ENCODE peak calls at places on chromosomes 16 and 17, in four cellular contexts. One of them, this sample, is unnamed.

GRCh38 chr17:78272181-78272913 is 40.9 kb downstream of the TMEM235 start:
- DNase-seq in upper lobe of left lung: no peak
- DNase-seq in lower leg skin: peak
- DNase-seq in progenitor cell of endocrine pancreas: no peak
- DNase-seq in this sample: no peak

GRCh38 chr16:12320298-12320706 is 343.8 kb downstream of the SNX29 start:
- DNase-seq in lower leg skin: no peak
- DNase-seq in upper lobe of left lung: no peak
- DNase-seq in progenitor cell of endocrine pancreas: no peak
- DNase-seq in this sample: no peak

GRCh38 chr17:45087978-45088377 is 26.9 kb downstream of the NMT1 start:
- DNase-seq in progenitor cell of endocrine pancreas: no peak
- DNase-seq in upper lobe of left lung: no peak
- DNase-seq in lower leg skin: no peak
- DNase-seq in this sample: no peak

GRCh38 chr17:14207791-14208190 is 28.9 kb downstream of the CDRT15 start:
- DNase-seq in upper lobe of left lung: no peak
- DNase-seq in progenitor cell of endocrine pancreas: no peak
- DNase-seq in lower leg skin: no peak
- DNase-seq in this sample: no peak

GRCh38 chr17:27939489-27940465 is 46.6 kb upstream of the LYRM9 start:
- DNase-seq in progenitor cell of endocrine pancreas: no peak
- DNase-seq in lower leg skin: no peak
- DNase-seq in upper lobe of left lung: no peak
- DNase-seq in this sample: no peak

GRCh38 chr17:17516315-17516930 is 20.2 kb upstream of the RASD1 start:
- DNase-seq in progenitor cell of endocrine pancreas: no peak
- DNase-seq in upper lobe of left lung: no peak
- DNase-seq in lower leg skin: no peak
- DNase-seq in this sample: no peak

GRCh38 chr17:7220593-7221280 is 999 bp downstream of the ACADVL start:
- DNase-seq in upper lobe of left lung: no peak
- DNase-seq in lower leg skin: no peak
- DNase-seq in progenitor cell of endocrine pancreas: no peak
- DNase-seq in this sample: peak

GRCh38 chr16:85615014-85615851 is 2.1 kb downstream of the GSE1 start:
- DNase-seq in progenitor cell of endocrine pancreas: peak
- DNase-seq in upper lobe of left lung: peak
- DNase-seq in lower leg skin: peak
- DNase-seq in this sample: peak

GRCh38 chr17:77419095-77419494 is 278.3 kb downstream of the SEC14L1 start:
- DNase-seq in progenitor cell of endocrine pancreas: no peak
- DNase-seq in upper lobe of left lung: peak
- DNase-seq in lower leg skin: no peak
- DNase-seq in this sample: no peak

GRCh38 chr17:65109990-65110680 is 27.0 kb upstream of the RGS9 start:
- DNase-seq in progenitor cell of endocrine pancreas: no peak
- DNase-seq in upper lobe of left lung: no peak
- DNase-seq in lower leg skin: no peak
- DNase-seq in this sample: no peak

GRCh38 chr16:46736695-46737094 is 11.4 kb downstream of the MYLK3 start:
- DNase-seq in lower leg skin: no peak
- DNase-seq in progenitor cell of endocrine pancreas: no peak
- DNase-seq in upper lobe of left lung: no peak
- DNase-seq in this sample: no peak

GRCh38 chr17:81115749-81116464 is 49.4 kb upstream of the PVALEF start:
- DNase-seq in lower leg skin: no peak
- DNase-seq in upper lobe of left lung: no peak
- DNase-seq in progenitor cell of endocrine pancreas: no peak
- DNase-seq in this sample: no peak

GRCh38 chr16:92431-93339 is 14.7 kb downstream of the MPG start:
- DNase-seq in lower leg skin: peak
- DNase-seq in progenitor cell of endocrine pancreas: no peak
- DNase-seq in upper lobe of left lung: peak
- DNase-seq in this sample: no peak

DNA sequence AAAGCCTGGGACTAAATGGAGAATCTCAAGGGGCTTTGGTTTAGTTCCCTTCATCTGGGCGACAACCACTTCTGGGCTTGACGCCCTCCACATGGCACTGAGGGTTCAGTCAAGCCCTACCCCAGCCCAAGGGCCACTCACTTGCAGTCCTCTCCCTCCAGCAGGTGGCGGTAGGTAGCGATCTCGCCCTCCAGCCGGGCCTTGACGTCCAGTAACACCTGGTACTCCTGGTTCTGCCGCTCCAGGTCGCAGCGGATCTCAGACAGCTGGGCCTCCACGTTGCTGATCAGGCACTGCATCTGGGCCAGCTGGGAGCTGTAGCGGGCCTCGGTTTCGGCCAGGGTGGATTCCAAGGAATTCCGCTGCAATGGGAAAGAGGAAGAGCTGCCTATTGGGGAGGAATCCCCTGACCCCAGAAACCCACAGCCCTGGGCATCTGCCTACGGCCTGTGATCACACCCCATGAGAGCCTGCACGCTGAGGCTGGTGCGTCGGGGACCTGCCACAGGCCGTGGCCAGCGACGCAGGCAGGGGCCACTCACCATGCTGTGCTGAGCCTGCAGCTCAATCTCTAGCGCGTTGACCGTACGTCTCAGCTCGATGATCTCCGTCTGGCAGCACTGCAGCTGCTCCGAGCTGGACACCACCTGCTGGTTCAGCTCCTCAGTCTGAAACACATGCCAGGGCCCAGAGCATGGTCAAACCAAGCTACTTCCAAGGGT is 2.7 kb downstream of the KRT36 start:
- DNase-seq in lower leg skin: no peak
- DNase-seq in progenitor cell of endocrine pancreas: no peak
- DNase-seq in upper lobe of left lung: peak
- DNase-seq in this sample: no peak
- TF ChIP-seq CTCF in lower leg skin: no peak
- TF ChIP-seq CTCF in progenitor cell of endocrine pancreas: peak
- TF ChIP-seq CTCF in upper lobe of left lung: peak
- TF ChIP-seq CTCF in this sample: no peak

GRCh38 chr17:8574687-8575086 is 55.8 kb downstream of the MYH10 start:
- DNase-seq in progenitor cell of endocrine pancreas: no peak
- DNase-seq in lower leg skin: no peak
- DNase-seq in upper lobe of left lung: no peak
- DNase-seq in this sample: no peak
- TF ChIP-seq CTCF in progenitor cell of endocrine pancreas: peak
- TF ChIP-seq CTCF in lower leg skin: no peak
- TF ChIP-seq CTCF in upper lobe of left lung: no peak
- TF ChIP-seq CTCF in this sample: no peak

GRCh38 chr17:31092475-31093064 is 2.2 kb upstream of the NF1 start:
- DNase-seq in lower leg skin: no peak
- DNase-seq in upper lobe of left lung: no peak
- DNase-seq in progenitor cell of endocrine pancreas: no peak
- DNase-seq in this sample: no peak
- TF ChIP-seq CTCF in lower leg skin: no peak
- TF ChIP-seq CTCF in upper lobe of left lung: no peak
- TF ChIP-seq CTCF in progenitor cell of endocrine pancreas: no peak
- TF ChIP-seq CTCF in this sample: no peak

DNA sequence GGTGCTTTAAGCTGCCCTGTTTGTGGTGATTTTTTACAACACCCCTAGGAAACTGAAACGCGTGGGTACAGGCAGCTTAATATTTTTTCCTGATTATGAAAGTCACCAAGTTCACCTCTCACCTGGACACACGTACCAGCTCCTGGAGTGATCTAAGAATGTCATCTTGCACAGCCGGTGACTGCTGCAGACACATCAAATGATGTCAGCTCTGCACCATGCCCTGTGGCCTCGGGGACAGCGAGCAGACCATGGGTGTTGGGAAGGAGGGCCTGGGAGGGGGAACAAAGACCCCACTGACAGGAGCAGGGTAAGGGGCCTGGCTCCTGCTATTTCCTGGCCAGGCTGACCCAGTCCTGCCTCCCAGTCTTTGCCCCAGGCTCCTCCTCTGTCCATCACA is 272.7 kb downstream of the PARN start:
- DNase-seq in lower leg skin: no peak
- DNase-seq in progenitor cell of endocrine pancreas: no peak
- DNase-seq in upper lobe of left lung: peak
- DNase-seq in this sample: no peak
- TF ChIP-seq CTCF in lower leg skin: no peak
- TF ChIP-seq CTCF in progenitor cell of endocrine pancreas: no peak
- TF ChIP-seq CTCF in upper lobe of left lung: no peak
- TF ChIP-seq CTCF in this sample: no peak

GRCh38 chr16:55499281-55499680 is 9.6 kb upstream of the LPCAT2 start:
- DNase-seq in upper lobe of left lung: no peak
- DNase-seq in lower leg skin: peak
- DNase-seq in progenitor cell of endocrine pancreas: no peak
- DNase-seq in this sample: no peak

GRCh38 chr16:55502801-55503366 is 6.0 kb upstream of the LPCAT2 start:
- DNase-seq in lower leg skin: peak
- DNase-seq in progenitor cell of endocrine pancreas: no peak
- DNase-seq in upper lobe of left lung: peak
- DNase-seq in this sample: no peak

GRCh38 chr16:55499951-55500350 is 8.9 kb upstream of the LPCAT2 start:
- DNase-seq in progenitor cell of endocrine pancreas: no peak
- DNase-seq in lower leg skin: peak
- DNase-seq in upper lobe of left lung: no peak
- DNase-seq in this sample: no peak

GRCh38 chr16:55503726-55504553 is 4.9 kb upstream of the LPCAT2 start:
- DNase-seq in progenitor cell of endocrine pancreas: no peak
- DNase-seq in upper lobe of left lung: no peak
- DNase-seq in lower leg skin: peak
- DNase-seq in this sample: no peak

GRCh38 chr16:55501549-55502322 is 7.1 kb upstream of the LPCAT2 start:
- DNase-seq in upper lobe of left lung: no peak
- DNase-seq in progenitor cell of endocrine pancreas: no peak
- DNase-seq in lower leg skin: peak
- DNase-seq in this sample: no peak
- TF ChIP-seq CTCF in upper lobe of left lung: no peak
- TF ChIP-seq CTCF in progenitor cell of endocrine pancreas: peak
- TF ChIP-seq CTCF in lower leg skin: no peak
- TF ChIP-seq CTCF in this sample: no peak

DNA sequence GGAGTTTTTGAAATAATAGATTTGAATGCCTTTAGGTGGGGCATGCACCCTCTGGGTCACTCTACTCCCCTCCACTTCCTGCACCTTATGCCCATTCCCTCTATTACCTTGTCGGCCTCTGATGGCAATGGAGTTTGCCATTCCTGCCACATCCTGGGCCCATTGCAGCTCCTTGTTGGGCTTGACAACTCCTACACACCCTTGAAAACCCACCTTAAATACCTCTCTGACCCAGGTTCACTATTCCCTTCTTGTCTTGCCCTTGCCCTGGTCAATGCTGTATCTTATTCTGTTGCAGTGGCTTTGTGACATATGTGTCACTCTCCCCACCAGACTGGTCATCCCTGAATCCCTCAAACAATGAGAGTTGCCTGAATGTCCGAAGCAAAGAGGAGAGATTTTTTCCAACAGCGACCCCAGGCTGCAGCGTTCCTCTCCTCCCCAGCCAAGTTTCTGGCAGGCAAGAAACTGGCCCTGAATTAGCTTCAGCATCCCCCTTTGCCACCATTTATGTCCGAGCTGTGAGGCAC is 2.4 kb downstream of the CCR7 start:
- DNase-seq in progenitor cell of endocrine pancreas: no peak
- DNase-seq in lower leg skin: no peak
- DNase-seq in upper lobe of left lung: no peak
- DNase-seq in this sample: no peak
- TF ChIP-seq CTCF in progenitor cell of endocrine pancreas: no peak
- TF ChIP-seq CTCF in lower leg skin: no peak
- TF ChIP-seq CTCF in upper lobe of left lung: no peak
- TF ChIP-seq CTCF in this sample: no peak

GRCh38 chr17:56751145-56751743 is 82.5 kb downstream of the C17orf67 start:
- DNase-seq in upper lobe of left lung: no peak
- DNase-seq in lower leg skin: no peak
- DNase-seq in progenitor cell of endocrine pancreas: no peak
- DNase-seq in this sample: no peak
- TF ChIP-seq CTCF in upper lobe of left lung: no peak
- TF ChIP-seq CTCF in lower leg skin: no peak
- TF ChIP-seq CTCF in progenitor cell of endocrine pancreas: no peak
- TF ChIP-seq CTCF in this sample: no peak

GRCh38 chr16:3880623-3881498 is at the start of gene CREBBP:
- DNase-seq in lower leg skin: peak
- DNase-seq in upper lobe of left lung: peak
- DNase-seq in progenitor cell of endocrine pancreas: peak
- DNase-seq in this sample: peak
- TF ChIP-seq CTCF in lower leg skin: no peak
- TF ChIP-seq CTCF in upper lobe of left lung: no peak
- TF ChIP-seq CTCF in progenitor cell of endocrine pancreas: no peak
- TF ChIP-seq CTCF in this sample: no peak

DNA sequence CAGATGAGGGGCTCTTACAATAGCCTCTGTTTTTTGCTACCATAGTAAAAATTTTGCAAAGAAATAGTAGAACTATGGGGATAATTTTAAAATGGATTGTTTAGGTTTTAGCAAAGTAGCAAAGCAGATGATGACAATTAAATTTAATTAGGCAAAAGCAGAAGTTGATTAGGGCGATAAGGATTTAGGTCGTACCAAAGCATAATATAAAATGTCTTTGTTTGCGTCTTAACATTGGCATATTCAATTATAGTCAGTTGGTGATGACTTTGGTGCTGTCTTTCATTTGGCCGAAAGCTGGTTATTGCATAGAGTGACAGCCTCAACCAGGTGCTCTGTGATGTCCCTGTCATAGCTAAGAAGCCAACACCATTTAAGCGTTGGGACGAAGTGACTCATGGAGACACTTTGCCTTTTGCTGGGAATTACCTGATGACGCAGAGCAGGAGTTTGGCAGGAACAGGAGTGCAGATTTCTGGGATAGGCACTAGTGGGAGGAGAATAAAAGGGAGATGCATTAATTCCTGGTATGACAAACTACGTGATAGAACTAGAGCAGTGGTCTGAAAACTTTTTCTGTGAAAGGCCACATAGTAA is 38.3 kb downstream of the MAP2K6 start:
- DNase-seq in progenitor cell of endocrine pancreas: no peak
- DNase-seq in upper lobe of left lung: no peak
- DNase-seq in lower leg skin: no peak
- DNase-seq in this sample: no peak
- TF ChIP-seq CTCF in progenitor cell of endocrine pancreas: no peak
- TF ChIP-seq CTCF in upper lobe of left lung: no peak
- TF ChIP-seq CTCF in lower leg skin: no peak
- TF ChIP-seq CTCF in this sample: no peak

GRCh38 chr16:26645629-26646028 is 421.1 kb upstream of the C16orf82 start:
- DNase-seq in upper lobe of left lung: peak
- DNase-seq in lower leg skin: no peak
- DNase-seq in progenitor cell of endocrine pancreas: peak
- DNase-seq in this sample: no peak
- TF ChIP-seq CTCF in upper lobe of left lung: no peak
- TF ChIP-seq CTCF in lower leg skin: no peak
- TF ChIP-seq CTCF in progenitor cell of endocrine pancreas: peak
- TF ChIP-seq CTCF in this sample: no peak